ENCODE peak calls at places on chromosomes 13 and 19, in eight cellular contexts. S is posterior vena cava, A is ascending aorta, U is Peyer's patch, L is mucosa of descending colon, R is heart right ventricle, B is A673, V is IMR-90. J is an unnamed sample.

GRCh38 chr13:21069561-21070004 is 8.2 kb upstream of the LATS2 start:
- DNase-seq in S (no peak), A (no peak), U (no peak), L (no peak), R (no peak), B (peak), V (peak), J (no peak)

GRCh38 chr19:44025217-44025936 is at the start of gene ZNF222:
- DNase-seq in S (peak), A (peak), U (peak), L (peak), R (peak), B (peak), V (peak), J (no peak)

GRCh38 chr13:111656439-111656838 is 336.0 kb downstream of the TEX29 start:
- DNase-seq in S (no peak), A (no peak), U (no peak), L (no peak), R (no peak), B (no peak), V (no peak), J (no peak)

GRCh38 chr19:56699552-56699951 is 28.0 kb upstream of the ZNF835 start:
- DNase-seq in S (no peak), A (no peak), U (no peak), L (no peak), R (no peak), B (no peak), V (no peak), J (no peak)

GRCh38 chr13:36819811-36820140 is 754 bp downstream of the RFXAP start:
- DNase-seq in S (peak), A (no peak), U (no peak), L (no peak), R (peak), B (peak), V (peak), J (no peak)

GRCh38 chr13:46949211-46949610 is 52.4 kb upstream of the HTR2A start:
- DNase-seq in S (no peak), A (no peak), U (no peak), L (no peak), R (no peak), B (no peak), V (no peak), J (no peak)

GRCh38 chr13:97493471-97493870 is 59.5 kb downstream of the RAP2A start:
- DNase-seq in S (no peak), A (no peak), U (no peak), L (no peak), R (no peak), B (no peak), V (no peak), J (no peak)

GRCh38 chr13:97423300-97424045 is 10.5 kb upstream of the RAP2A start:
- DNase-seq in S (no peak), A (no peak), U (no peak), L (no peak), R (no peak), B (no peak), V (no peak), J (no peak)

GRCh38 chr19:5292453-5292842 is 48.2 kb downstream of the PTPRS start:
- DNase-seq in S (no peak), A (no peak), U (no peak), L (peak), R (no peak), B (peak), V (peak), J (no peak)

GRCh38 chr13:32676242-32676641 is 90.0 kb downstream of the PDS5B start:
- DNase-seq in S (no peak), A (no peak), U (no peak), L (no peak), R (no peak), B (no peak), V (peak), J (no peak)

GRCh38 chr19:53824134-53824611 is at the start of gene NLRP12:
- DNase-seq in S (no peak), A (no peak), U (no peak), L (no peak), R (no peak), B (no peak), V (no peak), J (no peak)

GRCh38 chr19:45074744-45075143 is 1.5 kb downstream of the ZNF296 start:
- DNase-seq in S (no peak), A (no peak), U (no peak), L (no peak), R (no peak), B (no peak), V (no peak), J (no peak)

GRCh38 chr19:37963190-37963947 is 56.4 kb downstream of the SIPA1L3 start:
- DNase-seq in S (peak), A (no peak), U (no peak), L (no peak), R (no peak), B (no peak), V (peak), J (no peak)

GRCh38 chr13:51590966-51591627 is 6.8 kb downstream of the WDFY2 start:
- DNase-seq in S (no peak), A (peak), U (no peak), L (no peak), R (peak), B (peak), V (peak), J (peak)

GRCh38 chr13:111047326-111047725 is 67.8 kb upstream of the ARHGEF7 start:
- DNase-seq in S (no peak), A (no peak), U (no peak), L (no peak), R (no peak), B (no peak), V (no peak), J (no peak)

GRCh38 chr13:29583073-29583785 is 12.3 kb downstream of the SLC7A1 start:
- DNase-seq in S (no peak), A (no peak), U (no peak), L (no peak), R (no peak), B (no peak), V (peak), J (no peak)

GRCh38 chr19:29537181-29537580 is 11.4 kb downstream of the VSTM2B start:
- DNase-seq in S (peak), A (peak), U (peak), L (no peak), R (no peak), B (no peak), V (no peak), J (no peak)

GRCh38 chr13:110327036-110327790 is 20.1 kb downstream of the COL4A2 start:
- DNase-seq in S (no peak), A (peak), U (no peak), L (no peak), R (no peak), B (peak), V (no peak), J (no peak)

GRCh38 chr13:111344471-111345191 is 24.2 kb downstream of the TEX29 start:
- DNase-seq in S (no peak), A (no peak), U (no peak), L (no peak), R (no peak), B (peak), V (peak), J (no peak)

GRCh38 chr19:3357731-3358391 is 8.5 kb upstream of the NFIC start:
- DNase-seq in S (no peak), A (no peak), U (no peak), L (no peak), R (no peak), B (no peak), V (no peak), J (no peak)

GRCh38 chr19:21835429-21835809 is 563 bp downstream of the ZNF43 start:
- DNase-seq in S (peak), A (peak), U (no peak), L (no peak), R (peak), B (no peak), V (no peak), J (no peak)

J was measured in GOT3.